ENCODE peak calls at places on chromosomes 4 and X, in seven cellular contexts. R is epithelial cell of esophagus, I is WTC11, T is NCI-H226, W is non-pigmented ciliary epithelial cell, U is NCI-H1092 treated with DMSO at 0.1 percent for 48 hours, K is C1 segment of cervical spinal cord. F is an unnamed sample.

GRCh38 chr4:121185960-121186359 is 21.8 kb upstream of the TNIP3 start:
- DNase-seq in R (no peak), I (no peak), T (no peak), W (no peak), U (no peak), K (no peak), F (no peak)

GRCh38 chr4:163385466-163385865 is 41.8 kb downstream of the NPY5R start:
- DNase-seq in R (peak; percentile 61), I (no peak), T (no peak), W (no peak), U (no peak), K (no peak), F (no peak)

GRCh38 chr4:100430441-100430840 is 87.4 kb downstream of the EMCN start:
- DNase-seq in R (no peak), I (no peak), T (no peak), W (no peak), U (no peak), K (no peak), F (no peak)

GRCh38 chrX:109448539-109448938 is 33.3 kb downstream of the GUCY2F start:
- DNase-seq in R (no peak), I (no peak), T (no peak), W (no peak), U (no peak), K (no peak), F (no peak)

GRCh38 chrX:31708116-31708515 is 636.3 kb upstream of the FTHL17 start:
- DNase-seq in R (no peak), I (no peak), T (peak; percentile 71), W (no peak), U (no peak), K (no peak), F (no peak)

GRCh38 chr4:141388483-141388882 is 167.8 kb downstream of the ZNF330 start:
- DNase-seq in R (peak; percentile 44), I (no peak), T (peak; percentile 27), W (peak; percentile 92), U (no peak), K (no peak), F (peak; percentile 7)

GRCh38 chrX:68059469-68059868 is 373.8 kb downstream of the OPHN1 start:
- DNase-seq in R (peak; percentile 9), I (no peak), T (no peak), W (no peak), U (no peak), K (no peak), F (no peak)

GRCh38 chr4:47675810-47676209 is 162.1 kb downstream of the CORIN start:
- DNase-seq in R (no peak), I (no peak), T (no peak), W (no peak), U (no peak), K (no peak), F (no peak)

GRCh38 chrX:119758682-119759332 is 419 bp downstream of the SOWAHD start:
- DNase-seq in R (peak; percentile 21), I (peak; percentile 54), T (no peak), W (no peak), U (peak; percentile 4), K (no peak), F (peak; percentile 22)

GRCh38 chr4:123889376-123889945 is 492.9 kb downstream of the SPRY1 start:
- DNase-seq in R (no peak), I (no peak), T (no peak), W (no peak), U (no peak), K (no peak), F (no peak)

GRCh38 chr4:159328766-159329165 is 225.9 kb downstream of the RAPGEF2 start:
- DNase-seq in R (no peak), I (no peak), T (no peak), W (no peak), U (no peak), K (no peak), F (no peak)

GRCh38 chr4:131499139-131499873 is 1649.8 kb upstream of the PCDH10 start:
- DNase-seq in R (peak; percentile 67), I (no peak), T (no peak), W (peak; percentile 63), U (no peak), K (no peak), F (peak; percentile 98)

GRCh38 chrX:118596428-118596827 is 100.8 kb downstream of the DOCK11 start:
- DNase-seq in R (no peak), I (no peak), T (no peak), W (no peak), U (peak; percentile 18), K (no peak), F (no peak)

GRCh38 chr4:16196482-16197393 is 29.5 kb downstream of the TAPT1 start:
- DNase-seq in R (peak; percentile 72), I (no peak), T (peak; percentile 23), W (no peak), U (peak; percentile 58), K (peak; percentile 34), F (peak; percentile 84)

GRCh38 chr4:19381068-19381467 is 870.6 kb upstream of the SLIT2 start:
- DNase-seq in R (peak; percentile 64), I (no peak), T (peak; percentile 29), W (peak; percentile 62), U (no peak), K (no peak), F (peak; percentile 25)